ENCODE peak calls at places on chromosomes 11 and 22, in eight cellular contexts. I is choroid plexus epithelial cell, C is kidney epithelial cell, J is astrocyte, W is cardiac muscle cell, Z is A549, N is fibroblast of mammary gland, M is AG09319. B is an unnamed sample.

GRCh38 chr11:123180166-123180565 is 14.9 kb downstream of the CLMP start:
- DNase-seq in I (peak; percentile 78), C (no peak), J (peak; percentile 44), W (no peak), Z (no peak), N (peak; percentile 66), M (no peak), B (no peak)

GRCh38 chr11:111762981-111763643 is 3.1 kb downstream of the PPP2R1B start:
- DNase-seq in I (peak; percentile 67), C (no peak), J (no peak), W (no peak), Z (no peak), N (peak; percentile 27), M (no peak), B (no peak)

GRCh38 chr22:41360126-41360525 is 21.6 kb upstream of the TEF start:
- DNase-seq in I (no peak), C (no peak), J (no peak), W (peak; percentile 74), Z (no peak), N (no peak), M (no peak), B (no peak)

GRCh38 chr22:42307806-42308563 is 37.5 kb upstream of the TCF20 start:
- DNase-seq in I (no peak), C (no peak), J (no peak), W (no peak), Z (no peak), N (no peak), M (no peak), B (no peak)

GRCh38 chr11:63880031-63880841 is 36.7 kb downstream of the RCOR2 start:
- DNase-seq in I (peak; percentile 65), C (no peak), J (peak; percentile 63), W (no peak), Z (no peak), N (peak; percentile 79), M (no peak), B (no peak)

GRCh38 chr11:20839231-20839630 is 169.8 kb downstream of the NELL1 start:
- DNase-seq in I (no peak), C (no peak), J (no peak), W (no peak), Z (no peak), N (no peak), M (no peak), B (no peak)

GRCh38 chr11:12706531-12707499 is 32.6 kb downstream of the TEAD1 start:
- DNase-seq in I (peak; percentile 75), C (no peak), J (no peak), W (peak; percentile 50), Z (no peak), N (peak; percentile 54), M (no peak), B (no peak)

GRCh38 chr22:37241351-37242142 is 2.5 kb downstream of the RAC2 start:
- DNase-seq in I (no peak), C (no peak), J (no peak), W (no peak), Z (no peak), N (no peak), M (no peak), B (peak; percentile 84)

GRCh38 chr11:132913295-132913694 is 619.0 kb downstream of the OPCML start:
- DNase-seq in I (no peak), C (no peak), J (no peak), W (no peak), Z (no peak), N (no peak), M (no peak), B (no peak)

GRCh38 chr11:5473921-5474320 is 14.6 kb upstream of the OR52D1 start:
- DNase-seq in I (no peak), C (no peak), J (no peak), W (no peak), Z (no peak), N (no peak), M (no peak), B (no peak)

GRCh38 chr11:5476184-5476819 is 12.2 kb upstream of the OR52D1 start:
- DNase-seq in I (peak; percentile 74), C (peak; percentile 2), J (peak; percentile 13), W (peak; percentile 74), Z (peak; percentile 65), N (peak; percentile 60), M (peak; percentile 23), B (no peak)
- TF ChIP-seq CTCF in I (peak; percentile 85), C (peak; percentile 78), J (peak; percentile 89), W (peak; percentile 83), Z (peak; percentile 76), N (peak; percentile 88), M (peak; percentile 90), B (peak; percentile 94)

GRCh38 chr11:24389575-24389974 is 107.3 kb upstream of the LUZP2 start:
- DNase-seq in I (no peak), C (no peak), J (no peak), W (no peak), Z (no peak), N (no peak), M (no peak), B (no peak)

GRCh38 chr11:24391165-24391564 is 105.7 kb upstream of the LUZP2 start:
- DNase-seq in I (peak; percentile 88), C (peak; percentile 16), J (peak; percentile 66), W (no peak), Z (peak; percentile 2), N (peak; percentile 30), M (peak; percentile 2), B (no peak)

GRCh38 chr11:24383137-24383536 is 113.7 kb upstream of the LUZP2 start:
- DNase-seq in I (no peak), C (no peak), J (no peak), W (no peak), Z (no peak), N (no peak), M (no peak), B (no peak)

DNA sequence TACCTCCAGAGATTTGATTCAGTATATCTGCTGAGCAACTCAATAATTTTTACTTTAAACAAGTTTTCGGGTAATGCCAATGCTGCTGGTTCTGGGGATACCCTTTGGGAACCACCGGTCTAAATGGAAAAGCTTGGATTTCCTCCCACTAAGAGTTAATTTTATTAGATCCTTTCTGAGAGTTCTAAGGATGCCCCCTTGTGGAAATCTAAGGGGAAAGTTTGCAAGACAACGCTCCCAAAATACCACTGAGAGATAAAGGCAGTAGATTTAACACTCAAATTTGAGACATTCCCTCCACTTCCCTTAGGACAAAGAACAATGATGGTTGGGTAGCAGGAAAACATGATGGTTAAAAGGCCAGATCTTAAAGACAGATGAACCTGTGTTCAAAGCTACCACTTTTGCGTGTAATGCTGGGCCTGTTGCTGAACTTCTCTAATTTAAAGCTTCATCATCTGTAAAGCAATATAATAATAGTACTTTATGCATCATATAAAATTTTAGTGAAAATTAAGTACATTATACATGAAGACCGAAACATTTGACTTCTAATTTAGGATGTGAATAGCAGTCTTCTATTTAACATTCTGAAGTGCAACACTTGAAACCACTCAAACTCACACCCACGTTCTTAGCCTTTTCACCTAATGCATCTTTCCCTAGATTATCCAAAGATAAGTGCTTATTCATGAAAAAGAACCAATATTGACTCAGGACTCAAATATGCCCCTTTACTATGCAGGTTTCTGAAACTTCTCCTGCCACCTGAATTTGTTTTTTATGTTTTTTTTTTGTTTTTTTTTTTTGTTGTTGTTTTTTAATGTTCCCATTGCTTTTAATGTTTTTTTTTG is 110.1 kb upstream of the LUZP2 start:
- DNase-seq in I (peak; percentile 74), C (no peak), J (peak; percentile 26), W (peak; percentile 56), Z (peak; percentile 18), N (peak; percentile 38), M (peak; percentile 0), B (no peak)
- TF ChIP-seq CTCF in I (peak; percentile 72), C (peak; percentile 37), J (peak; percentile 60), W (peak; percentile 60), Z (no peak), N (peak; percentile 47), M (peak; percentile 44), B (peak; percentile 88)

GRCh38 chr11:102936864-102937509 is 18.5 kb downstream of the MMP13 start:
- DNase-seq in I (no peak), C (no peak), J (no peak), W (no peak), Z (no peak), N (no peak), M (no peak), B (no peak)

GRCh38 chr11:102934735-102935134 is 20.8 kb downstream of the MMP13 start:
- DNase-seq in I (no peak), C (no peak), J (no peak), W (no peak), Z (no peak), N (no peak), M (no peak), B (no peak)

GRCh38 chr11:102932678-102933077 is 22.9 kb downstream of the MMP13 start:
- DNase-seq in I (no peak), C (no peak), J (no peak), W (no peak), Z (no peak), N (peak; percentile 41), M (no peak), B (no peak)

GRCh38 chr11:102933627-102934026 is 21.9 kb downstream of the MMP13 start:
- DNase-seq in I (no peak), C (no peak), J (no peak), W (no peak), Z (no peak), N (no peak), M (no peak), B (no peak)

GRCh38 chr11:102935514-102935913 is 20.0 kb downstream of the MMP13 start:
- DNase-seq in I (no peak), C (no peak), J (no peak), W (no peak), Z (no peak), N (no peak), M (no peak), B (no peak)
- TF ChIP-seq CTCF in I (peak; percentile 27), C (no peak), J (no peak), W (no peak), Z (no peak), N (no peak), M (no peak), B (no peak)

GRCh38 chr11:15006139-15006759 is 34.1 kb upstream of the CALCA start:
- DNase-seq in I (peak; percentile 79), C (peak; percentile 10), J (peak; percentile 9), W (peak; percentile 13), Z (peak; percentile 56), N (peak; percentile 65), M (no peak), B (no peak)
- TF ChIP-seq CTCF in I (peak; percentile 70), C (peak; percentile 44), J (peak; percentile 48), W (peak; percentile 45), Z (peak; percentile 52), N (peak; percentile 61), M (peak; percentile 26), B (peak; percentile 72)

DNA sequence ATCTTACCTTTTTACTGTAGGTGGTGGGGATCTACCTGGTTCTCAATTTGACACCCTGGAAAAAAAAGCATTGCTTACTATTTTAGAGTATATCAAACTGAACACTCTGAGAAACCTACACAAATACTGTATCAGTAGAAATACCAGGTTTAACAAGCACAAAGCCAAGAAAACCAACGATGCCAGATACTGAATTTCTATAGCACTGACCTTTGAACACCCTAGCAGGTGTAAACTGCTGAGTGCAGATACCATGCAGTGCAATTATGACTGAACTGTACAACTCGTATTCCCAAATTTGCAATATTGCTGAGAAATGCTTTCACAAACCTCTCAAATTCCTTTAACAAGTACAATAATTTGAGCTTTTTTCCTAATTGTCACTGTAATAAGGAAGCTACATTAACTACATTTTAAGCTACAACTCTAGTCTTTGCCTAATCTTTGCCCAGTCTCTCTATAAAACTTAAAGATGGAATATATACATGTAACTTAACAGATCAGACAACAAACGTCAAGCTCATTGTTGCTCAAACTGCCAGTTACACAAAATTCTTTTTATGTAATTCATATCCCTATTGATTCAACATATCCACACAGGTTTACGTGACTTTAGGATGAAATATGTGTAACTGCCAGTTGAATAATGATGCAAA is 8.9 kb downstream of the TAF1D start:
- DNase-seq in I (no peak), C (no peak), J (no peak), W (no peak), Z (no peak), N (no peak), M (no peak), B (no peak)
- TF ChIP-seq CTCF in I (no peak), C (no peak), J (no peak), W (no peak), Z (no peak), N (no peak), M (no peak), B (no peak)